ENCODE peak calls at places on chromosomes 12 and 14, in five cellular contexts. One of them, this sample, is unnamed.

GRCh38 chr12:122199484-122200355 is 3.8 kb upstream of the B3GNT4 start:
- DNase-seq in heart right ventricle: no peak
- DNase-seq in fibroblast of the conjunctiva: no peak
- DNase-seq in stimulated activated CD4-positive, alpha-beta T cell treated with anti-CD3 and anti-CD28 coated beads, Interleukin-15, amount 100 ng/mL, for 1 hour: no peak
- DNase-seq in cardiac muscle cell: no peak
- DNase-seq in this sample: no peak

GRCh38 chr12:98002887-98003493 is 512.4 kb upstream of the TMPO start:
- DNase-seq in heart right ventricle: no peak
- DNase-seq in fibroblast of the conjunctiva: peak; percentile 4
- DNase-seq in stimulated activated CD4-positive, alpha-beta T cell treated with anti-CD3 and anti-CD28 coated beads, Interleukin-15, amount 100 ng/mL, for 1 hour: no peak
- DNase-seq in cardiac muscle cell: peak; percentile 28
- DNase-seq in this sample: no peak

GRCh38 chr12:104671407-104672095 is 214.8 kb downstream of the CHST11 start:
- DNase-seq in heart right ventricle: peak; percentile 84
- DNase-seq in fibroblast of the conjunctiva: peak; percentile 86
- DNase-seq in stimulated activated CD4-positive, alpha-beta T cell treated with anti-CD3 and anti-CD28 coated beads, Interleukin-15, amount 100 ng/mL, for 1 hour: peak; percentile 33
- DNase-seq in cardiac muscle cell: peak; percentile 90
- DNase-seq in this sample: no peak

GRCh38 chr14:79680087-79680486 is 531.2 kb downstream of the DIO2 start:
- DNase-seq in heart right ventricle: no peak
- DNase-seq in fibroblast of the conjunctiva: no peak
- DNase-seq in stimulated activated CD4-positive, alpha-beta T cell treated with anti-CD3 and anti-CD28 coated beads, Interleukin-15, amount 100 ng/mL, for 1 hour: no peak
- DNase-seq in cardiac muscle cell: no peak
- DNase-seq in this sample: no peak

GRCh38 chr12:27818421-27818918 is 38.4 kb upstream of the MANSC4 start:
- DNase-seq in heart right ventricle: no peak
- DNase-seq in fibroblast of the conjunctiva: no peak
- DNase-seq in stimulated activated CD4-positive, alpha-beta T cell treated with anti-CD3 and anti-CD28 coated beads, Interleukin-15, amount 100 ng/mL, for 1 hour: no peak
- DNase-seq in cardiac muscle cell: no peak
- DNase-seq in this sample: no peak

GRCh38 chr12:117760990-117761389 is 207.8 kb downstream of the KSR2 start:
- DNase-seq in heart right ventricle: no peak
- DNase-seq in fibroblast of the conjunctiva: no peak
- DNase-seq in stimulated activated CD4-positive, alpha-beta T cell treated with anti-CD3 and anti-CD28 coated beads, Interleukin-15, amount 100 ng/mL, for 1 hour: no peak
- DNase-seq in cardiac muscle cell: no peak
- DNase-seq in this sample: no peak

GRCh38 chr12:96221391-96221790 is 27.2 kb downstream of the ELK3 start:
- DNase-seq in heart right ventricle: no peak
- DNase-seq in fibroblast of the conjunctiva: no peak
- DNase-seq in stimulated activated CD4-positive, alpha-beta T cell treated with anti-CD3 and anti-CD28 coated beads, Interleukin-15, amount 100 ng/mL, for 1 hour: no peak
- DNase-seq in cardiac muscle cell: no peak
- DNase-seq in this sample: no peak

GRCh38 chr14:72904840-72905561 is 11.1 kb upstream of the DPF3 start:
- DNase-seq in heart right ventricle: peak; percentile 59
- DNase-seq in fibroblast of the conjunctiva: peak; percentile 79
- DNase-seq in stimulated activated CD4-positive, alpha-beta T cell treated with anti-CD3 and anti-CD28 coated beads, Interleukin-15, amount 100 ng/mL, for 1 hour: peak; percentile 29
- DNase-seq in cardiac muscle cell: peak; percentile 87
- DNase-seq in this sample: peak; percentile 59

GRCh38 chr12:53217930-53218307 is 10.9 kb upstream of the ITGB7 start:
- DNase-seq in heart right ventricle: no peak
- DNase-seq in fibroblast of the conjunctiva: no peak
- DNase-seq in stimulated activated CD4-positive, alpha-beta T cell treated with anti-CD3 and anti-CD28 coated beads, Interleukin-15, amount 100 ng/mL, for 1 hour: no peak
- DNase-seq in cardiac muscle cell: no peak
- DNase-seq in this sample: no peak

GRCh38 chr12:57896437-57897201 is 44.7 kb upstream of the ATP23 start:
- DNase-seq in heart right ventricle: peak; percentile 87
- DNase-seq in fibroblast of the conjunctiva: peak; percentile 56
- DNase-seq in stimulated activated CD4-positive, alpha-beta T cell treated with anti-CD3 and anti-CD28 coated beads, Interleukin-15, amount 100 ng/mL, for 1 hour: no peak
- DNase-seq in cardiac muscle cell: peak; percentile 88
- DNase-seq in this sample: peak; percentile 67

GRCh38 chr14:76773188-76773885 is 12.1 kb downstream of the VASH1 start:
- DNase-seq in heart right ventricle: peak; percentile 75
- DNase-seq in fibroblast of the conjunctiva: peak; percentile 56
- DNase-seq in stimulated activated CD4-positive, alpha-beta T cell treated with anti-CD3 and anti-CD28 coated beads, Interleukin-15, amount 100 ng/mL, for 1 hour: no peak
- DNase-seq in cardiac muscle cell: peak; percentile 94
- DNase-seq in this sample: no peak

GRCh38 chr12:62785941-62786559 is 148.9 kb downstream of the PPM1H start:
- DNase-seq in heart right ventricle: peak; percentile 77
- DNase-seq in fibroblast of the conjunctiva: peak; percentile 42
- DNase-seq in stimulated activated CD4-positive, alpha-beta T cell treated with anti-CD3 and anti-CD28 coated beads, Interleukin-15, amount 100 ng/mL, for 1 hour: no peak
- DNase-seq in cardiac muscle cell: peak; percentile 92
- DNase-seq in this sample: no peak

GRCh38 chr14:32865827-32866376 is 72.8 kb upstream of the NPAS3 start:
- DNase-seq in heart right ventricle: no peak
- DNase-seq in fibroblast of the conjunctiva: no peak
- DNase-seq in stimulated activated CD4-positive, alpha-beta T cell treated with anti-CD3 and anti-CD28 coated beads, Interleukin-15, amount 100 ng/mL, for 1 hour: no peak
- DNase-seq in cardiac muscle cell: no peak
- DNase-seq in this sample: no peak

GRCh38 chr14:104104006-104104901 is 18.8 kb downstream of the ASPG start:
- DNase-seq in heart right ventricle: no peak
- DNase-seq in fibroblast of the conjunctiva: no peak
- DNase-seq in stimulated activated CD4-positive, alpha-beta T cell treated with anti-CD3 and anti-CD28 coated beads, Interleukin-15, amount 100 ng/mL, for 1 hour: no peak
- DNase-seq in cardiac muscle cell: no peak
- DNase-seq in this sample: peak; percentile 13

GRCh38 chr14:101005447-101005846 is 101.9 kb upstream of the RTL1 start:
- DNase-seq in heart right ventricle: no peak
- DNase-seq in fibroblast of the conjunctiva: no peak
- DNase-seq in stimulated activated CD4-positive, alpha-beta T cell treated with anti-CD3 and anti-CD28 coated beads, Interleukin-15, amount 100 ng/mL, for 1 hour: no peak
- DNase-seq in cardiac muscle cell: no peak
- DNase-seq in this sample: no peak

GRCh38 chr12:88325828-88326214 is 183.7 kb downstream of the TMTC3 start:
- DNase-seq in heart right ventricle: no peak
- DNase-seq in fibroblast of the conjunctiva: no peak
- DNase-seq in stimulated activated CD4-positive, alpha-beta T cell treated with anti-CD3 and anti-CD28 coated beads, Interleukin-15, amount 100 ng/mL, for 1 hour: no peak
- DNase-seq in cardiac muscle cell: peak; percentile 59
- DNase-seq in this sample: no peak

GRCh38 chr14:51328089-51328941 is 88.3 kb downstream of the TMX1 start:
- DNase-seq in heart right ventricle: peak; percentile 39
- DNase-seq in fibroblast of the conjunctiva: no peak
- DNase-seq in stimulated activated CD4-positive, alpha-beta T cell treated with anti-CD3 and anti-CD28 coated beads, Interleukin-15, amount 100 ng/mL, for 1 hour: no peak
- DNase-seq in cardiac muscle cell: peak; percentile 56
- DNase-seq in this sample: no peak

GRCh38 chr14:104954746-104955395 is 23.3 kb downstream of the AHNAK2 start:
- DNase-seq in heart right ventricle: no peak
- DNase-seq in fibroblast of the conjunctiva: no peak
- DNase-seq in stimulated activated CD4-positive, alpha-beta T cell treated with anti-CD3 and anti-CD28 coated beads, Interleukin-15, amount 100 ng/mL, for 1 hour: no peak
- DNase-seq in cardiac muscle cell: no peak
- DNase-seq in this sample: no peak

GRCh38 chr12:42372154-42372791 is 46.3 kb downstream of the PPHLN1 start:
- DNase-seq in heart right ventricle: peak; percentile 21
- DNase-seq in fibroblast of the conjunctiva: peak; percentile 22
- DNase-seq in stimulated activated CD4-positive, alpha-beta T cell treated with anti-CD3 and anti-CD28 coated beads, Interleukin-15, amount 100 ng/mL, for 1 hour: no peak
- DNase-seq in cardiac muscle cell: peak; percentile 56
- DNase-seq in this sample: no peak

GRCh38 chr14:50083467-50084337 is 32.7 kb downstream of the VCPKMT start:
- DNase-seq in heart right ventricle: no peak
- DNase-seq in fibroblast of the conjunctiva: no peak
- DNase-seq in stimulated activated CD4-positive, alpha-beta T cell treated with anti-CD3 and anti-CD28 coated beads, Interleukin-15, amount 100 ng/mL, for 1 hour: no peak
- DNase-seq in cardiac muscle cell: no peak
- DNase-seq in this sample: no peak